ENCODE peak calls at places on chromosome 17, in ten cellular contexts. B is NCI-H146; G is mucosa of descending colon; P is stimulated activated CD8-positive, alpha-beta memory T cell treated with anti-CD3 and anti-CD28 coated beads, Interleukin-15, amount 100 ng/mL, for 4 hours; M is CD8-positive, alpha-beta T cell; F is HCT116; J is nucleus accumbens; K is pancreas; N is MCF 10A; V is mucosa of gallbladder. A is an unnamed sample.

GRCh38 chr17:38674013-38674748 is 576 bp downstream of the EPOP start:
- DNase-seq in B (peak), G (peak), P (no peak), M (peak), F (no peak), J (no peak), K (peak), N (no peak), V (no peak), A (peak)

GRCh38 chr17:16215002-16215272 is 397 bp downstream of the NCOR1 start:
- DNase-seq in B (peak), G (peak), P (peak), M (peak), F (no peak), J (no peak), K (peak), N (no peak), V (peak), A (peak)

GRCh38 chr17:64077409-64077808 is 52.5 kb downstream of the ERN1 start:
- DNase-seq in B (peak), G (peak), P (no peak), M (no peak), F (no peak), J (no peak), K (no peak), N (peak), V (no peak), A (peak)

GRCh38 chr17:44934745-44935105 is 12.8 kb downstream of the KIF18B start:
- DNase-seq in B (no peak), G (no peak), P (no peak), M (no peak), F (no peak), J (no peak), K (peak), N (no peak), V (no peak), A (no peak)

GRCh38 chr17:6523330-6523729 is 33.0 kb downstream of the PITPNM3 start:
- DNase-seq in B (no peak), G (no peak), P (no peak), M (no peak), F (peak), J (no peak), K (peak), N (peak), V (peak), A (no peak)

GRCh38 chr17:81249233-81250040 is 10.3 kb downstream of the NDUFAF8 start:
- DNase-seq in B (peak), G (peak), P (no peak), M (no peak), F (no peak), J (no peak), K (peak), N (no peak), V (no peak), A (no peak)

GRCh38 chr17:50199651-50200446 is 1.6 kb downstream of the COL1A1 start:
- DNase-seq in B (peak), G (peak), P (peak), M (peak), F (peak), J (no peak), K (peak), N (peak), V (peak), A (peak)

GRCh38 chr17:82015311-82015971 is 7.2 kb downstream of the CENPX start:
- DNase-seq in B (no peak), G (no peak), P (no peak), M (no peak), F (no peak), J (no peak), K (no peak), N (no peak), V (no peak), A (no peak)

GRCh38 chr17:68943123-68943811 is 11.9 kb downstream of the ABCA8 start:
- DNase-seq in B (no peak), G (no peak), P (no peak), M (no peak), F (no peak), J (no peak), K (no peak), N (no peak), V (no peak), A (no peak)

GRCh38 chr17:59331929-59332889 is 754 bp downstream of the YPEL2 start:
- DNase-seq in B (peak), G (peak), P (no peak), M (peak), F (no peak), J (no peak), K (peak), N (no peak), V (peak), A (peak)

GRCh38 chr17:72946126-72946525 is 146.4 kb downstream of the SLC39A11 start:
- DNase-seq in B (no peak), G (no peak), P (no peak), M (no peak), F (no peak), J (no peak), K (no peak), N (no peak), V (no peak), A (no peak)

GRCh38 chr17:56159764-56160394 is 6.6 kb downstream of the ANKFN1 start:
- DNase-seq in B (no peak), G (no peak), P (no peak), M (no peak), F (no peak), J (no peak), K (no peak), N (no peak), V (no peak), A (no peak)

GRCh38 chr17:80783971-80784370 is 207.7 kb upstream of the CHMP6 start:
- DNase-seq in B (no peak), G (no peak), P (no peak), M (no peak), F (no peak), J (no peak), K (peak), N (no peak), V (no peak), A (no peak)

GRCh38 chr17:50191070-50192045 is 10.1 kb downstream of the COL1A1 start:
- DNase-seq in B (no peak), G (peak), P (no peak), M (no peak), F (no peak), J (no peak), K (no peak), N (no peak), V (no peak), A (no peak)

GRCh38 chr17:7943291-7943690 is 11.3 kb downstream of the CNTROB start:
- DNase-seq in B (no peak), G (no peak), P (no peak), M (no peak), F (no peak), J (no peak), K (no peak), N (no peak), V (no peak), A (no peak)

GRCh38 chr17:59366040-59366757 is 34.7 kb downstream of the YPEL2 start:
- DNase-seq in B (peak), G (no peak), P (no peak), M (no peak), F (no peak), J (no peak), K (no peak), N (no peak), V (peak), A (peak)

GRCh38 chr17:38921756-38922411 is 3.5 kb upstream of the LASP1NB start:
- DNase-seq in B (no peak), G (no peak), P (no peak), M (no peak), F (no peak), J (no peak), K (peak), N (no peak), V (no peak), A (peak)

GRCh38 chr17:30482555-30482954 is 5.3 kb downstream of the GOSR1 start:
- DNase-seq in B (no peak), G (no peak), P (no peak), M (no peak), F (no peak), J (no peak), K (no peak), N (no peak), V (no peak), A (no peak)

GRCh38 chr17:1073241-1073962 is 76.5 kb downstream of the TIMM22 start:
- DNase-seq in B (peak), G (peak), P (no peak), M (no peak), F (no peak), J (no peak), K (no peak), N (no peak), V (no peak), A (no peak)

GRCh38 chr17:8954339-8954738 is 11.2 kb downstream of the PIK3R5 start:
- DNase-seq in B (no peak), G (peak), P (peak), M (peak), F (no peak), J (no peak), K (no peak), N (no peak), V (peak), A (peak)

GRCh38 chr17:4230142-4230541 is 33.6 kb downstream of the ANKFY1 start:
- DNase-seq in B (no peak), G (no peak), P (no peak), M (no peak), F (peak), J (no peak), K (no peak), N (peak), V (peak), A (no peak)

GRCh38 chr17:75049057-75049456 is 2.0 kb downstream of the KCTD2 start:
- DNase-seq in B (no peak), G (no peak), P (no peak), M (no peak), F (no peak), J (no peak), K (no peak), N (no peak), V (no peak), A (no peak)

GRCh38 chr17:78965369-78965982 is 14.2 kb downstream of the LGALS3BP start:
- DNase-seq in B (peak), G (no peak), P (no peak), M (no peak), F (no peak), J (no peak), K (no peak), N (no peak), V (no peak), A (no peak)

GRCh38 chr17:47694018-47694817 is at the start of gene TBKBP1:
- DNase-seq in B (peak), G (peak), P (no peak), M (peak), F (no peak), J (no peak), K (peak), N (no peak), V (no peak), A (no peak)

GRCh38 chr17:3744032-3744431 is 20.3 kb downstream of the HASPIN start:
- DNase-seq in B (no peak), G (no peak), P (no peak), M (no peak), F (no peak), J (no peak), K (no peak), N (peak), V (no peak), A (no peak)

GRCh38 chr17:33968350-33969044 is 286.6 kb upstream of the CCL2 start:
- DNase-seq in B (no peak), G (no peak), P (no peak), M (peak), F (no peak), J (no peak), K (no peak), N (no peak), V (no peak), A (no peak)

GRCh38 chr17:39002991-39003715 is 36.0 kb upstream of the FBXO47 start:
- DNase-seq in B (no peak), G (peak), P (no peak), M (peak), F (no peak), J (no peak), K (no peak), N (peak), V (peak), A (peak)

GRCh38 chr17:39737761-39738567 is at the start of gene GRB7:
- DNase-seq in B (peak), G (peak), P (no peak), M (no peak), F (peak), J (no peak), K (peak), N (peak), V (peak), A (peak)

GRCh38 chr17:31296156-31296555 is 883 bp downstream of the OMG start:
- DNase-seq in B (no peak), G (no peak), P (no peak), M (no peak), F (no peak), J (no peak), K (no peak), N (no peak), V (no peak), A (no peak)

GRCh38 chr17:67011527-67012175 is 32.7 kb upstream of the CACNG1 start:
- DNase-seq in B (peak), G (no peak), P (no peak), M (no peak), F (no peak), J (no peak), K (no peak), N (no peak), V (no peak), A (no peak)